ENCODE peak calls at places on chromosomes 1 and 21, in seven cellular contexts. One of them, this sample, is unnamed. For H3K36me3, the result is how much of the 10 kb centered on the place peaks cover.

GRCh38 chr1:20574686-20575543 is 14.0 kb upstream of the CDA start:
- DNase-seq in cardiac muscle cell: peak
- DNase-seq in CD8-positive, alpha-beta T cell: peak
- DNase-seq in brain microvascular endothelial cell: peak
- DNase-seq in CD4-positive, CD25-positive, alpha-beta regulatory T cell: peak
- DNase-seq in SK-N-MC: peak
- DNase-seq in lung: peak
- DNase-seq in this sample: peak

GRCh38 chr1:39268112-39268581 is 63.7 kb downstream of the MACF1 start:
- DNase-seq in CD4-positive, CD25-positive, alpha-beta regulatory T cell: peak
- DNase-seq in SK-N-MC: no peak
- DNase-seq in cardiac muscle cell: peak
- DNase-seq in lung: peak
- DNase-seq in brain microvascular endothelial cell: peak
- DNase-seq in CD8-positive, alpha-beta T cell: no peak
- DNase-seq in this sample: peak

GRCh38 chr21:33383056-33383888 is 19.9 kb upstream of the IFNGR2 start:
- DNase-seq in CD8-positive, alpha-beta T cell: peak
- DNase-seq in brain microvascular endothelial cell: peak
- DNase-seq in cardiac muscle cell: peak
- DNase-seq in SK-N-MC: no peak
- DNase-seq in lung: peak
- DNase-seq in CD4-positive, CD25-positive, alpha-beta regulatory T cell: peak
- DNase-seq in this sample: peak

GRCh38 chr21:44314561-44314960 is 14.7 kb downstream of the PFKL start:
- DNase-seq in SK-N-MC: no peak
- DNase-seq in brain microvascular endothelial cell: no peak
- DNase-seq in CD8-positive, alpha-beta T cell: no peak
- DNase-seq in CD4-positive, CD25-positive, alpha-beta regulatory T cell: no peak
- DNase-seq in lung: no peak
- DNase-seq in cardiac muscle cell: no peak
- DNase-seq in this sample: no peak

GRCh38 chr1:63124666-63125191 is 197.6 kb upstream of the FOXD3 start:
- DNase-seq in brain microvascular endothelial cell: peak
- DNase-seq in cardiac muscle cell: peak
- DNase-seq in CD4-positive, CD25-positive, alpha-beta regulatory T cell: no peak
- DNase-seq in SK-N-MC: no peak
- DNase-seq in CD8-positive, alpha-beta T cell: no peak
- DNase-seq in lung: no peak
- DNase-seq in this sample: no peak

GRCh38 chr1:57036896-57037295 is 71.1 kb upstream of the C8B start:
- DNase-seq in CD8-positive, alpha-beta T cell: no peak
- DNase-seq in CD4-positive, CD25-positive, alpha-beta regulatory T cell: no peak
- DNase-seq in brain microvascular endothelial cell: no peak
- DNase-seq in lung: no peak
- DNase-seq in cardiac muscle cell: no peak
- DNase-seq in SK-N-MC: no peak
- DNase-seq in this sample: no peak

GRCh38 chr21:26769613-26770188 is 75.5 kb downstream of the ADAMTS1 start:
- DNase-seq in lung: no peak
- DNase-seq in brain microvascular endothelial cell: peak
- DNase-seq in SK-N-MC: peak
- DNase-seq in cardiac muscle cell: peak
- DNase-seq in CD8-positive, alpha-beta T cell: no peak
- DNase-seq in CD4-positive, CD25-positive, alpha-beta regulatory T cell: peak
- DNase-seq in this sample: peak

GRCh38 chr1:181630838-181631237 is 147.5 kb downstream of the CACNA1E start:
- DNase-seq in CD4-positive, CD25-positive, alpha-beta regulatory T cell: no peak
- DNase-seq in cardiac muscle cell: no peak
- DNase-seq in lung: no peak
- DNase-seq in CD8-positive, alpha-beta T cell: no peak
- DNase-seq in SK-N-MC: no peak
- DNase-seq in brain microvascular endothelial cell: no peak
- DNase-seq in this sample: no peak

GRCh38 chr21:42147386-42148020 is 71.4 kb upstream of the ABCG1 start:
- DNase-seq in CD8-positive, alpha-beta T cell: no peak
- DNase-seq in lung: no peak
- DNase-seq in SK-N-MC: no peak
- DNase-seq in CD4-positive, CD25-positive, alpha-beta regulatory T cell: no peak
- DNase-seq in brain microvascular endothelial cell: no peak
- DNase-seq in cardiac muscle cell: no peak
- DNase-seq in this sample: no peak

GRCh38 chr1:81950845-81951244 is 150.1 kb downstream of the ADGRL2 start:
- DNase-seq in CD4-positive, CD25-positive, alpha-beta regulatory T cell: no peak
- DNase-seq in lung: no peak
- DNase-seq in CD8-positive, alpha-beta T cell: no peak
- DNase-seq in SK-N-MC: no peak
- DNase-seq in brain microvascular endothelial cell: no peak
- DNase-seq in cardiac muscle cell: no peak
- DNase-seq in this sample: no peak

GRCh38 chr1:119587328-119587727 is 60.7 kb downstream of the ZNF697 start:
- DNase-seq in lung: no peak
- DNase-seq in CD4-positive, CD25-positive, alpha-beta regulatory T cell: no peak
- DNase-seq in SK-N-MC: no peak
- DNase-seq in cardiac muscle cell: peak
- DNase-seq in CD8-positive, alpha-beta T cell: no peak
- DNase-seq in brain microvascular endothelial cell: peak
- DNase-seq in this sample: no peak

GRCh38 chr1:28172690-28173150 is 3.8 kb downstream of the PTAFR start:
- DNase-seq in brain microvascular endothelial cell: no peak
- DNase-seq in CD8-positive, alpha-beta T cell: no peak
- DNase-seq in lung: no peak
- DNase-seq in SK-N-MC: no peak
- DNase-seq in CD4-positive, CD25-positive, alpha-beta regulatory T cell: peak
- DNase-seq in cardiac muscle cell: peak
- DNase-seq in this sample: peak

GRCh38 chr1:61083014-61083798 is 845 bp downstream of the NFIA start:
- DNase-seq in SK-N-MC: no peak
- DNase-seq in lung: no peak
- DNase-seq in CD8-positive, alpha-beta T cell: no peak
- DNase-seq in CD4-positive, CD25-positive, alpha-beta regulatory T cell: no peak
- DNase-seq in cardiac muscle cell: no peak
- DNase-seq in brain microvascular endothelial cell: no peak
- DNase-seq in this sample: no peak

GRCh38 chr1:8987881-8988617 is 38.2 kb downstream of the SLC2A7 start:
- DNase-seq in lung: peak
- DNase-seq in CD8-positive, alpha-beta T cell: peak
- DNase-seq in brain microvascular endothelial cell: peak
- DNase-seq in CD4-positive, CD25-positive, alpha-beta regulatory T cell: peak
- DNase-seq in cardiac muscle cell: peak
- DNase-seq in SK-N-MC: no peak
- DNase-seq in this sample: peak
- H3K36me3 ChIP-seq in lung: under half
- H3K36me3 ChIP-seq in CD8-positive, alpha-beta T cell: under half
- H3K36me3 ChIP-seq in brain microvascular endothelial cell: under half
- H3K36me3 ChIP-seq in CD4-positive, CD25-positive, alpha-beta regulatory T cell: under half
- H3K36me3 ChIP-seq in cardiac muscle cell: under half
- H3K36me3 ChIP-seq in SK-N-MC: under half
- H3K36me3 ChIP-seq in this sample: under half

DNA sequence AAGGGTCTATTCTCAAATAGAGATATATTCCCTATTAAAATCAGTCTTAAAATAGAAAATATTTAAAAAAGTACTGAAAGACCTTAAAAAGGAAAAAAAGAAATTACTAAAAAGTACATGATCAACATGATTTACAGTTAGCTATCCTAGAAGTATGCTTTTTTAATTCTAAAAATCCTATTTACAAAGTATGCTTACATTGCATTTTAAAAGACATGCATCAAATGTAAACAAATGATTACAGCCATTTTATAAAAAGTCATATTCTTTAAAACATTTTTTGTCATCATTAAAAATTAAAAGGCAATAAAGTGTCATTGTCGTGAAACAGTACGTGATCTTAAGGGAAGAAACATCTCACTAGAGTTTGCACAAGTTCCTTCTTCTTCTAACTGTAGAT is 7.9 kb upstream of the C1orf52 start:
- DNase-seq in brain microvascular endothelial cell: no peak
- DNase-seq in lung: no peak
- DNase-seq in SK-N-MC: no peak
- DNase-seq in cardiac muscle cell: no peak
- DNase-seq in CD4-positive, CD25-positive, alpha-beta regulatory T cell: no peak
- DNase-seq in CD8-positive, alpha-beta T cell: no peak
- DNase-seq in this sample: no peak
- H3K36me3 ChIP-seq in brain microvascular endothelial cell: under half
- H3K36me3 ChIP-seq in lung: under half
- H3K36me3 ChIP-seq in SK-N-MC: half or more
- H3K36me3 ChIP-seq in cardiac muscle cell: under half
- H3K36me3 ChIP-seq in CD4-positive, CD25-positive, alpha-beta regulatory T cell: under half
- H3K36me3 ChIP-seq in CD8-positive, alpha-beta T cell: under half
- H3K36me3 ChIP-seq in this sample: half or more

GRCh38 chr1:116401646-116402176 is 28.7 kb downstream of the ATP1A1 start:
- DNase-seq in CD8-positive, alpha-beta T cell: no peak
- DNase-seq in lung: no peak
- DNase-seq in cardiac muscle cell: no peak
- DNase-seq in SK-N-MC: no peak
- DNase-seq in brain microvascular endothelial cell: no peak
- DNase-seq in CD4-positive, CD25-positive, alpha-beta regulatory T cell: no peak
- DNase-seq in this sample: no peak
- H3K36me3 ChIP-seq in CD8-positive, alpha-beta T cell: half or more
- H3K36me3 ChIP-seq in lung: half or more
- H3K36me3 ChIP-seq in cardiac muscle cell: half or more
- H3K36me3 ChIP-seq in SK-N-MC: half or more
- H3K36me3 ChIP-seq in brain microvascular endothelial cell: half or more
- H3K36me3 ChIP-seq in CD4-positive, CD25-positive, alpha-beta regulatory T cell: half or more
- H3K36me3 ChIP-seq in this sample: half or more

DNA sequence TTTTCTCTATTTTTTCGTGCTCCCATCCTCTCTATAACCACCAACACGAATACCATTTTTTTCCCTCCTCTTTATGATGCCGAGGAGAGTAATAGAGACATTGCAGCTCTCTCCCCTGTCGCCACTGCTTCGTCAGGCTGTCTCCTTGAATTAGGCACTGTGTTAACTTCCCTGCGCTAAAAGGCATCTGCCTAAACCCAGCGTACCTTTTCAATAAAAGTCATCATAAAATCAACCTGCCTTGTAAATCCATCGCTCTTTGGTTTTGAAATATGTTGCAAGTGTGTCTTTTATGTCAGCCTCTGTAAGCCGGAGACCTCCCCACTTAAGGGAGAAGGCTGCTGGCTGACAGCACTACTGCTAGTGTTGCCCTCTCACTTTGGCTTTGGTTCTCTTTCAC is 8.7 kb downstream of the RNF220 start:
- DNase-seq in cardiac muscle cell: no peak
- DNase-seq in brain microvascular endothelial cell: no peak
- DNase-seq in CD4-positive, CD25-positive, alpha-beta regulatory T cell: no peak
- DNase-seq in SK-N-MC: no peak
- DNase-seq in CD8-positive, alpha-beta T cell: no peak
- DNase-seq in lung: no peak
- DNase-seq in this sample: no peak
- H3K36me3 ChIP-seq in cardiac muscle cell: under half
- H3K36me3 ChIP-seq in brain microvascular endothelial cell: under half
- H3K36me3 ChIP-seq in CD4-positive, CD25-positive, alpha-beta regulatory T cell: under half
- H3K36me3 ChIP-seq in SK-N-MC: under half
- H3K36me3 ChIP-seq in CD8-positive, alpha-beta T cell: under half
- H3K36me3 ChIP-seq in lung: under half
- H3K36me3 ChIP-seq in this sample: under half

GRCh38 chr1:151975311-151976014 is 18.2 kb downstream of the S100A10 start:
- DNase-seq in lung: no peak
- DNase-seq in cardiac muscle cell: no peak
- DNase-seq in CD4-positive, CD25-positive, alpha-beta regulatory T cell: no peak
- DNase-seq in brain microvascular endothelial cell: no peak
- DNase-seq in SK-N-MC: no peak
- DNase-seq in CD8-positive, alpha-beta T cell: no peak
- DNase-seq in this sample: no peak
- H3K36me3 ChIP-seq in lung: under half
- H3K36me3 ChIP-seq in cardiac muscle cell: under half
- H3K36me3 ChIP-seq in CD4-positive, CD25-positive, alpha-beta regulatory T cell: under half
- H3K36me3 ChIP-seq in brain microvascular endothelial cell: under half
- H3K36me3 ChIP-seq in SK-N-MC: under half
- H3K36me3 ChIP-seq in CD8-positive, alpha-beta T cell: under half
- H3K36me3 ChIP-seq in this sample: under half

GRCh38 chr1:3834701-3835100 is 22.3 kb downstream of the CEP104 start:
- DNase-seq in lung: no peak
- DNase-seq in cardiac muscle cell: no peak
- DNase-seq in CD8-positive, alpha-beta T cell: no peak
- DNase-seq in CD4-positive, CD25-positive, alpha-beta regulatory T cell: no peak
- DNase-seq in brain microvascular endothelial cell: no peak
- DNase-seq in SK-N-MC: no peak
- DNase-seq in this sample: no peak
- H3K36me3 ChIP-seq in lung: under half
- H3K36me3 ChIP-seq in cardiac muscle cell: under half
- H3K36me3 ChIP-seq in CD8-positive, alpha-beta T cell: under half
- H3K36me3 ChIP-seq in CD4-positive, CD25-positive, alpha-beta regulatory T cell: half or more
- H3K36me3 ChIP-seq in brain microvascular endothelial cell: under half
- H3K36me3 ChIP-seq in SK-N-MC: under half
- H3K36me3 ChIP-seq in this sample: half or more

This sample was measured in Karpas-422.